ENCODE peak calls at places on chromosomes 4 and X, in eight cellular contexts. One of them, this sample, is unnamed.

GRCh38 chrX:134670241-134670811 is 12.1 kb upstream of the PLAC1 start:
- DNase-seq in activated CD4-positive, CD25-positive, alpha-beta regulatory T cell treated with anti-CD3 and anti-CD28 coated beads, Interleukin-2, amount 50 U/mL, for 72 hours: no peak
- DNase-seq in left kidney: peak
- DNase-seq in HS-5: peak
- DNase-seq in activated T-helper 1 cell treated with anti-CD3 and anti-CD28 coated beads, Interleukin-2, amount 50 U/mL, for 16 hours: no peak
- DNase-seq in HTR-8/SVneo: peak
- DNase-seq in stromal cell of bone marrow: no peak
- DNase-seq in endothelial cell: no peak
- DNase-seq in this sample: peak

GRCh38 chr4:130703211-130703920 is 1607.4 kb downstream of the C4orf33 start:
- DNase-seq in stromal cell of bone marrow: no peak
- DNase-seq in left kidney: no peak
- DNase-seq in activated CD4-positive, CD25-positive, alpha-beta regulatory T cell treated with anti-CD3 and anti-CD28 coated beads, Interleukin-2, amount 50 U/mL, for 72 hours: no peak
- DNase-seq in endothelial cell: no peak
- DNase-seq in HTR-8/SVneo: no peak
- DNase-seq in HS-5: no peak
- DNase-seq in activated T-helper 1 cell treated with anti-CD3 and anti-CD28 coated beads, Interleukin-2, amount 50 U/mL, for 16 hours: no peak
- DNase-seq in this sample: no peak

GRCh38 chr4:71217688-71218087 is 121.1 kb upstream of the SLC4A4 start:
- DNase-seq in activated CD4-positive, CD25-positive, alpha-beta regulatory T cell treated with anti-CD3 and anti-CD28 coated beads, Interleukin-2, amount 50 U/mL, for 72 hours: no peak
- DNase-seq in HTR-8/SVneo: no peak
- DNase-seq in HS-5: no peak
- DNase-seq in stromal cell of bone marrow: no peak
- DNase-seq in endothelial cell: no peak
- DNase-seq in activated T-helper 1 cell treated with anti-CD3 and anti-CD28 coated beads, Interleukin-2, amount 50 U/mL, for 16 hours: no peak
- DNase-seq in left kidney: no peak
- DNase-seq in this sample: no peak

GRCh38 chr4:5827108-5828004 is 65.5 kb downstream of the CRMP1 start:
- DNase-seq in activated CD4-positive, CD25-positive, alpha-beta regulatory T cell treated with anti-CD3 and anti-CD28 coated beads, Interleukin-2, amount 50 U/mL, for 72 hours: no peak
- DNase-seq in activated T-helper 1 cell treated with anti-CD3 and anti-CD28 coated beads, Interleukin-2, amount 50 U/mL, for 16 hours: no peak
- DNase-seq in HTR-8/SVneo: no peak
- DNase-seq in left kidney: no peak
- DNase-seq in HS-5: no peak
- DNase-seq in stromal cell of bone marrow: peak
- DNase-seq in endothelial cell: no peak
- DNase-seq in this sample: no peak

GRCh38 chr4:7448036-7448435 is 13.3 kb upstream of the PSAPL1 start:
- DNase-seq in left kidney: no peak
- DNase-seq in HTR-8/SVneo: no peak
- DNase-seq in activated CD4-positive, CD25-positive, alpha-beta regulatory T cell treated with anti-CD3 and anti-CD28 coated beads, Interleukin-2, amount 50 U/mL, for 72 hours: no peak
- DNase-seq in stromal cell of bone marrow: no peak
- DNase-seq in activated T-helper 1 cell treated with anti-CD3 and anti-CD28 coated beads, Interleukin-2, amount 50 U/mL, for 16 hours: no peak
- DNase-seq in HS-5: no peak
- DNase-seq in endothelial cell: no peak
- DNase-seq in this sample: no peak

GRCh38 chr4:476501-476900 is 22.5 kb downstream of the ZNF721 start:
- DNase-seq in HTR-8/SVneo: no peak
- DNase-seq in activated T-helper 1 cell treated with anti-CD3 and anti-CD28 coated beads, Interleukin-2, amount 50 U/mL, for 16 hours: no peak
- DNase-seq in stromal cell of bone marrow: peak
- DNase-seq in left kidney: no peak
- DNase-seq in endothelial cell: no peak
- DNase-seq in activated CD4-positive, CD25-positive, alpha-beta regulatory T cell treated with anti-CD3 and anti-CD28 coated beads, Interleukin-2, amount 50 U/mL, for 72 hours: no peak
- DNase-seq in HS-5: no peak
- DNase-seq in this sample: no peak

GRCh38 chr4:98828801-98829200 is 100.1 kb downstream of the EIF4E start:
- DNase-seq in stromal cell of bone marrow: no peak
- DNase-seq in endothelial cell: no peak
- DNase-seq in HS-5: no peak
- DNase-seq in activated T-helper 1 cell treated with anti-CD3 and anti-CD28 coated beads, Interleukin-2, amount 50 U/mL, for 16 hours: peak
- DNase-seq in HTR-8/SVneo: no peak
- DNase-seq in activated CD4-positive, CD25-positive, alpha-beta regulatory T cell treated with anti-CD3 and anti-CD28 coated beads, Interleukin-2, amount 50 U/mL, for 72 hours: no peak
- DNase-seq in left kidney: no peak
- DNase-seq in this sample: no peak

GRCh38 chr4:113057891-113058290 is 8.4 kb downstream of the ANK2 start:
- DNase-seq in stromal cell of bone marrow: peak
- DNase-seq in activated CD4-positive, CD25-positive, alpha-beta regulatory T cell treated with anti-CD3 and anti-CD28 coated beads, Interleukin-2, amount 50 U/mL, for 72 hours: no peak
- DNase-seq in endothelial cell: no peak
- DNase-seq in HTR-8/SVneo: no peak
- DNase-seq in left kidney: no peak
- DNase-seq in activated T-helper 1 cell treated with anti-CD3 and anti-CD28 coated beads, Interleukin-2, amount 50 U/mL, for 16 hours: no peak
- DNase-seq in HS-5: no peak
- DNase-seq in this sample: no peak

GRCh38 chr4:23373269-23373668 is 516.6 kb downstream of the PPARGC1A start:
- DNase-seq in HTR-8/SVneo: no peak
- DNase-seq in left kidney: no peak
- DNase-seq in endothelial cell: no peak
- DNase-seq in HS-5: no peak
- DNase-seq in stromal cell of bone marrow: no peak
- DNase-seq in activated T-helper 1 cell treated with anti-CD3 and anti-CD28 coated beads, Interleukin-2, amount 50 U/mL, for 16 hours: no peak
- DNase-seq in activated CD4-positive, CD25-positive, alpha-beta regulatory T cell treated with anti-CD3 and anti-CD28 coated beads, Interleukin-2, amount 50 U/mL, for 72 hours: no peak
- DNase-seq in this sample: no peak

GRCh38 chrX:96373047-96373355 is 311.6 kb upstream of the DIAPH2 start:
- DNase-seq in activated CD4-positive, CD25-positive, alpha-beta regulatory T cell treated with anti-CD3 and anti-CD28 coated beads, Interleukin-2, amount 50 U/mL, for 72 hours: no peak
- DNase-seq in activated T-helper 1 cell treated with anti-CD3 and anti-CD28 coated beads, Interleukin-2, amount 50 U/mL, for 16 hours: no peak
- DNase-seq in left kidney: no peak
- DNase-seq in endothelial cell: no peak
- DNase-seq in HTR-8/SVneo: no peak
- DNase-seq in stromal cell of bone marrow: no peak
- DNase-seq in HS-5: no peak
- DNase-seq in this sample: no peak

GRCh38 chrX:1295550-1295949 is 26.9 kb downstream of the CSF2RA start:
- DNase-seq in HTR-8/SVneo: no peak
- DNase-seq in HS-5: no peak
- DNase-seq in activated T-helper 1 cell treated with anti-CD3 and anti-CD28 coated beads, Interleukin-2, amount 50 U/mL, for 16 hours: no peak
- DNase-seq in left kidney: no peak
- DNase-seq in endothelial cell: no peak
- DNase-seq in activated CD4-positive, CD25-positive, alpha-beta regulatory T cell treated with anti-CD3 and anti-CD28 coated beads, Interleukin-2, amount 50 U/mL, for 72 hours: no peak
- DNase-seq in stromal cell of bone marrow: no peak
- DNase-seq in this sample: no peak

GRCh38 chr4:13907255-13907751 is 279.8 kb upstream of the BOD1L1 start:
- DNase-seq in HTR-8/SVneo: peak
- DNase-seq in endothelial cell: no peak
- DNase-seq in activated T-helper 1 cell treated with anti-CD3 and anti-CD28 coated beads, Interleukin-2, amount 50 U/mL, for 16 hours: no peak
- DNase-seq in HS-5: peak
- DNase-seq in left kidney: no peak
- DNase-seq in activated CD4-positive, CD25-positive, alpha-beta regulatory T cell treated with anti-CD3 and anti-CD28 coated beads, Interleukin-2, amount 50 U/mL, for 72 hours: no peak
- DNase-seq in stromal cell of bone marrow: peak
- DNase-seq in this sample: peak

GRCh38 chr4:4689694-4690440 is 148.0 kb upstream of the STX18 start:
- DNase-seq in stromal cell of bone marrow: no peak
- DNase-seq in HTR-8/SVneo: no peak
- DNase-seq in activated CD4-positive, CD25-positive, alpha-beta regulatory T cell treated with anti-CD3 and anti-CD28 coated beads, Interleukin-2, amount 50 U/mL, for 72 hours: no peak
- DNase-seq in activated T-helper 1 cell treated with anti-CD3 and anti-CD28 coated beads, Interleukin-2, amount 50 U/mL, for 16 hours: no peak
- DNase-seq in HS-5: no peak
- DNase-seq in left kidney: no peak
- DNase-seq in endothelial cell: no peak
- DNase-seq in this sample: no peak

GRCh38 chr4:74768857-74769525 is 25.3 kb downstream of the BTC start:
- DNase-seq in HS-5: peak
- DNase-seq in endothelial cell: no peak
- DNase-seq in HTR-8/SVneo: no peak
- DNase-seq in left kidney: peak
- DNase-seq in activated CD4-positive, CD25-positive, alpha-beta regulatory T cell treated with anti-CD3 and anti-CD28 coated beads, Interleukin-2, amount 50 U/mL, for 72 hours: no peak
- DNase-seq in stromal cell of bone marrow: peak
- DNase-seq in activated T-helper 1 cell treated with anti-CD3 and anti-CD28 coated beads, Interleukin-2, amount 50 U/mL, for 16 hours: no peak
- DNase-seq in this sample: no peak

GRCh38 chr4:120004054-120004453 is 62.6 kb downstream of the MAD2L1 start:
- DNase-seq in stromal cell of bone marrow: no peak
- DNase-seq in left kidney: no peak
- DNase-seq in endothelial cell: no peak
- DNase-seq in HS-5: no peak
- DNase-seq in activated CD4-positive, CD25-positive, alpha-beta regulatory T cell treated with anti-CD3 and anti-CD28 coated beads, Interleukin-2, amount 50 U/mL, for 72 hours: no peak
- DNase-seq in activated T-helper 1 cell treated with anti-CD3 and anti-CD28 coated beads, Interleukin-2, amount 50 U/mL, for 16 hours: no peak
- DNase-seq in HTR-8/SVneo: no peak
- DNase-seq in this sample: no peak

GRCh38 chr4:78379991-78380739 is 171.4 kb upstream of the ANXA3 start:
- DNase-seq in left kidney: peak
- DNase-seq in activated CD4-positive, CD25-positive, alpha-beta regulatory T cell treated with anti-CD3 and anti-CD28 coated beads, Interleukin-2, amount 50 U/mL, for 72 hours: no peak
- DNase-seq in activated T-helper 1 cell treated with anti-CD3 and anti-CD28 coated beads, Interleukin-2, amount 50 U/mL, for 16 hours: no peak
- DNase-seq in HS-5: peak
- DNase-seq in HTR-8/SVneo: no peak
- DNase-seq in endothelial cell: no peak
- DNase-seq in stromal cell of bone marrow: no peak
- DNase-seq in this sample: no peak

This sample was measured in SJSA1.